ENCODE peak calls at places on chromosomes 7 and 10, in six cellular contexts. A is left lung, K is OCI-LY7, B is tibial artery, J is GM23248, Z is fibroblast of lung. T is an unnamed sample. For H3K4me1, the result is how much of the 10 kb centered on the place peaks cover.

GRCh38 chr10:85950921-85951320 is 415.7 kb downstream of the GRID1 start:
- DNase-seq in A (no peak), K (no peak), B (no peak), J (no peak), Z (no peak), T (no peak)

GRCh38 chr10:68315582-68315981 is 16.3 kb upstream of the HNRNPH3 start:
- DNase-seq in A (no peak), K (no peak), B (no peak), J (no peak), Z (no peak), T (no peak)

GRCh38 chr7:43569424-43569823 is 13.5 kb upstream of the STK17A start:
- DNase-seq in A (no peak), K (no peak), B (no peak), J (peak), Z (peak), T (no peak)

GRCh38 chr7:74289660-74290589 is 718 bp downstream of the CLIP2 start:
- DNase-seq in A (peak), K (no peak), B (peak), J (peak), Z (no peak), T (peak)

GRCh38 chr7:92246363-92247101 is 758 bp downstream of the ANKIB1 start:
- DNase-seq in A (no peak), K (peak), B (peak), J (peak), Z (peak), T (peak)

GRCh38 chr10:133489816-133490588 is 36.3 kb downstream of the SCART1 start:
- DNase-seq in A (no peak), K (no peak), B (no peak), J (no peak), Z (no peak), T (no peak)

GRCh38 chr10:126256864-126257263 is 131.4 kb downstream of the ADAM12 start:
- DNase-seq in A (no peak), K (no peak), B (no peak), J (no peak), Z (no peak), T (no peak)

GRCh38 chr7:138881578-138882188 is 83.7 kb upstream of the ATP6V0A4 start:
- DNase-seq in A (no peak), K (no peak), B (no peak), J (no peak), Z (no peak), T (no peak)

GRCh38 chr7:40655426-40655825 is 520.6 kb downstream of the SUGCT start:
- DNase-seq in A (no peak), K (no peak), B (no peak), J (no peak), Z (no peak), T (no peak)

GRCh38 chr10:108789911-108790310 is 1133.4 kb downstream of the XPNPEP1 start:
- DNase-seq in A (no peak), K (no peak), B (no peak), J (peak), Z (peak), T (no peak)

GRCh38 chr10:132353456-132354355 is 21.7 kb downstream of the LRRC27 start:
- DNase-seq in A (peak), K (no peak), B (peak), J (no peak), Z (no peak), T (no peak)

GRCh38 chr7:37265876-37266275 is 182.8 kb downstream of the ELMO1 start:
- DNase-seq in A (no peak), K (no peak), B (no peak), J (no peak), Z (no peak), T (no peak)

GRCh38 chr10:71835671-71836593 is 15.1 kb downstream of the PSAP start:
- DNase-seq in A (no peak), K (peak), B (peak), J (peak), Z (peak), T (no peak)

GRCh38 chr7:157294773-157295172 is 42.0 kb upstream of the DNAJB6 start:
- DNase-seq in A (no peak), K (no peak), B (no peak), J (no peak), Z (no peak), T (no peak)

GRCh38 chr7:100642534-100642907 is 1.2 kb upstream of the TFR2 start:
- DNase-seq in A (no peak), K (peak), B (no peak), J (no peak), Z (no peak), T (no peak)

GRCh38 chr10:17249820-17250219 is 21.8 kb downstream of the VIM start:
- DNase-seq in A (no peak), K (no peak), B (no peak), J (peak), Z (peak), T (peak)

GRCh38 chr7:151142686-151143040 is 24.8 kb downstream of the GBX1 start:
- DNase-seq in A (peak), K (no peak), B (no peak), J (no peak), Z (no peak), T (no peak)

GRCh38 chr10:116272497-116273221 is at the start of gene GFRA1:
- DNase-seq in A (peak), K (no peak), B (no peak), J (peak), Z (peak), T (no peak)

GRCh38 chr7:155138204-155138603 is 68.1 kb downstream of the HTR5A start:
- DNase-seq in A (no peak), K (no peak), B (no peak), J (no peak), Z (no peak), T (no peak)

GRCh38 chr10:13865758-13866491 is 279.2 kb downstream of the PRPF18 start:
- DNase-seq in A (no peak), K (no peak), B (no peak), J (peak), Z (peak), T (no peak)

GRCh38 chr10:66783296-66783695 is 142.5 kb upstream of the LRRTM3 start:
- DNase-seq in A (no peak), K (no peak), B (no peak), J (peak), Z (peak), T (no peak)

GRCh38 chr7:50821457-50821977 is 38.8 kb upstream of the GRB10 start:
- DNase-seq in A (no peak), K (no peak), B (no peak), J (peak), Z (peak), T (no peak)

GRCh38 chr7:2005746-2006145 is 227.0 kb downstream of the MAD1L1 start:
- DNase-seq in A (peak), K (no peak), B (no peak), J (no peak), Z (no peak), T (no peak)

GRCh38 chr7:121610243-121610642 is 214.1 kb upstream of the FAM3C start:
- DNase-seq in A (no peak), K (no peak), B (no peak), J (no peak), Z (no peak), T (no peak)

GRCh38 chr10:33746878-33747277 is 412.4 kb upstream of the NRP1 start:
- DNase-seq in A (no peak), K (no peak), B (no peak), J (no peak), Z (peak), T (no peak)

GRCh38 chr7:40623863-40624262 is 489.1 kb downstream of the SUGCT start:
- DNase-seq in A (no peak), K (no peak), B (no peak), J (no peak), Z (no peak), T (no peak)

GRCh38 chr10:28949005-28950004 is 272.0 kb downstream of the BAMBI start:
- DNase-seq in A (no peak), K (no peak), B (no peak), J (no peak), Z (no peak), T (no peak)

GRCh38 chr7:69756235-69756634 is 158.0 kb downstream of the AUTS2 start:
- DNase-seq in A (no peak), K (no peak), B (no peak), J (peak), Z (peak), T (no peak)

GRCh38 chr10:47156873-47157272 is 143.1 kb upstream of the GDF10 start:
- DNase-seq in A (no peak), K (no peak), B (no peak), J (no peak), Z (no peak), T (no peak)

GRCh38 chr10:628386-629045 is 61.0 kb downstream of the DIP2C start:
- DNase-seq in A (no peak), K (no peak), B (no peak), J (no peak), Z (no peak), T (no peak)

DNA sequence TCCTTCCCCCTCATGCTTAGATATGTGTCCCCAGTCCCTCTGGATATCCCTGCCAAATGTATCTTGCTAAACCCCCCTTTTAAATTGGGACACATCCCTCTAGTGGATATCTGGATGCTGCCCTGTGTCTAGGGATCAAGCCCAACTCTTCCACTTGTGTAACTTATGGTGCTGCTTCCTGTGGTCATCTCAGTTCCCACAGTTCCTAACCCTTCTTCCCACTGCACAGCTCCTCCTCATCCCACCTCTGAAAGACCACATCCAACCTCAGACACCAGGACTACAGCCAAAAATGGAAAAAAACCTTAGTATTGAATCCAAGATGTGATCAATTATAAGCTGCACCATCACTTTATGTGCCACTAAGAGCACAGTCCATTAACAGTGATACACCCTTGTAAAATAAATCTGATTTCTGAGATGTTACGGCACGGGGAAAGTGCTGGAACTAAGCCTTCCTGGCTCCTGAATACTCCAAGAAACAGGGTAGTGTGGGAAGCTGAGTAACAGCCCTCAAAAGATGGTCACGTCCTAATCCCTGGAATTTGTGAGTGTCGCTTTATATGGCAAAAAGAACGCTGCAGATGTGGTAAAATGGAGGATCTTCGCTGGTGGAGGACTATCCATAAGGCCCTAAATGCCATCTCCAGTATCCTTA is 13.7 kb downstream of the ESYT2 start:
- DNase-seq in A (no peak), K (no peak), B (no peak), J (no peak), Z (peak), T (no peak)
- H3K27ac ChIP-seq in A (peak), K (no peak), B (peak), J (peak), Z (no peak), T (peak)

DNA sequence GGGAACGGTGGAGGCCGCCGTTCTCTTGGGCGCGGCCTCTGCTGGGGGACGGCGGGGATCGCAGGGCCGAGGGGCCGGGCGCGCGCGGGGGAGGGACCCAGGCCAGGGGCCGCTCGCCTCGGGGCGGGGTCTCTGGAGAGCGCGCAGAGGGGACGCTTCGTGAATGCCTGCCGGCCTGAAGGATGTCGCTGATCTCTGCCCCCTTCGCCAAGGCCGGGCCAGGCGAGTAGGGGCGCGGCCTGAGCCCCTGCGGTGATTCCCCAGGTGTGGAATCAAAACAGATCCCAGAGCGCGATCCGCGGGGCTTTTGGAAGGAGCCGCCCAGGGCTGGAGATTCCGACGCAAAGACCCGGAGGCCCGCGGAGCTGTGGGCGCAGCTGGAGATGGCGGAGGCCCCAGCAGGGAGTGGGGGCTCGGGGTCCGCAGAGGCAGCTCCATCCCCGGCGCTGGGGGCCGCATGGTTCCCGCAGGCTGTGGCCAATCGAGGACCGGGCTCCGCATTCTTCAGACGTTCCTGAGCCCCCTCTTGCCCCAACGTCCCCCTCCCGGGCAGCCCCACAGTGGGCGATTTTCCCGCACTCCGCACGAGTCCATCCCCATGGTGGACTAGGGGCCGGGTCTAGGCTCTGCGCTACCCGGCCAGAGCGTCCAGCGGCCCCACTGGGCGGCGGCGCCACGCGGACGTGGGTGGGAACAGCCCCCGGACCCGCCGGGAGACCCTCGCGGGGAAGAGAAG is 166.0 kb downstream of the ACTR3B start:
- DNase-seq in A (peak), K (no peak), B (no peak), J (no peak), Z (no peak), T (no peak)
- H3K4me3 ChIP-seq in A (no peak), K (no peak), B (peak), J (no peak), Z (no peak), T (no peak)

DNA sequence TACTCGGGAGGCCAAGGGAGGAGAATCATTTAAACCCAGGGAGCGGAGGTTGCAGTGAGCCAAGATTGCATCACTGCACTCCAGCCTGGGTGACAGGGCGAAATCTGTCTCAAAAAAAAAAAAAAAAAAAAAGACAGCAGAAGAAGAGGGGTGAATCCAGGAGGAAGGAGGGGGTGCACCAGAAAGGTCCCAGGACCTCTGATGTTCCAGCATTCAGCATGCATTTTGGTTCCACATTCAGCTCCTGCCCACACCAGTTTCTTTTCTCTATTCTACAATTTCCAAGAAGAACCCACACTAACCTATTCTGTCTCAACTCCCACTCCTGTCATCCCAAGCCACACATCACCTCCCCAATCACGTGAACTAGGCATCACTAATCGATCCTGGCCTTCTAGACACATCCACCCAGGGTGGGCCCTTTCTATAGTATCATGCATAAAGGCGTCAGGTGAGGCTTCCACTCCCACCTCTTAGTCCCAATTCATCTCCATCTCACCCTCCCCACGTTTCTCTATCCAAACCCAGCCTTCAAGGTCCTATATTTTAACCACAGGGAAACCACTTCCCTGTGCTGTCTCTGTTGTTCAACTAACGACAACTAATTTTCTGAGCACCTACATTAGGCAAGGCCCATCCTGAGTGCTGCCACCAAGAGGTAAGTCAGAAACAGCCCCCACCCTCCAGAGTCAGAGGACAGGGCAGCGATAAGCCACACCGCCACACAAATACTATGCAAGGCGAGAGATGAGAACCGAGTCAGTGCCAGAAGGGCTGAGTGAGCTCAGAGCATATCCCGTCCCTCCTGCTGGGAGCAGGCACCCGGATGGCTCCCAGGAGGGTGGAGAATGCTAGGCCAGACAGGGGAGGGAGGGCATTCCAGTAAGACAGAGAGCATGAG is 2.2 kb downstream of the ANXA11 start:
- DNase-seq in A (no peak), K (peak), B (peak), J (peak), Z (peak), T (peak)
- H3K4me1 ChIP-seq in A (under half), K (half or more), B (under half), J (half or more), Z (under half), T (half or more)

GRCh38 chr7:80940539-80941205 is 21.8 kb upstream of the SEMA3C start:
- DNase-seq in A (no peak), K (no peak), B (no peak), J (peak), Z (no peak), T (no peak)

GRCh38 chr7:80941206-80941758 is 22.4 kb upstream of the SEMA3C start:
- DNase-seq in A (no peak), K (no peak), B (no peak), J (peak), Z (peak), T (no peak)

GRCh38 chr7:80942261-80943041 is 23.6 kb upstream of the SEMA3C start:
- DNase-seq in A (no peak), K (no peak), B (peak), J (peak), Z (peak), T (no peak)

GRCh38 chr7:80943342-80943741 is 24.5 kb upstream of the SEMA3C start:
- DNase-seq in A (no peak), K (no peak), B (no peak), J (no peak), Z (no peak), T (no peak)
- H3K27ac ChIP-seq in A (peak), K (no peak), B (no peak), J (peak), Z (peak), T (no peak)